ENCODE peak calls at places on chromosomes 2 and 18, in ten cellular contexts. F, D, Z, N, R, B, U, Y, O and I are unnamed samples.

GRCh38 chr2:227363756-227364155 is 15.3 kb downstream of the TM4SF20 start:
- DNase-seq in N (no peak), U (no peak), F (no peak), R (no peak), Z (no peak), O (no peak), Y (no peak), D (peak), B (no peak), I (peak)

GRCh38 chr18:32373995-32374394 is 96.7 kb downstream of the GAREM1 start:
- DNase-seq in B (no peak), O (no peak), N (no peak), D (no peak), U (peak), Z (peak), R (peak), Y (no peak), F (peak), I (no peak)

GRCh38 chr18:67961701-67962440 is 445.4 kb upstream of the DSEL start:
- DNase-seq in U (no peak), F (no peak), Y (no peak), D (no peak), B (no peak), R (no peak), N (no peak), O (no peak), Z (no peak), I (no peak)

GRCh38 chr2:234967874-234968208 is 16.0 kb downstream of the SH3BP4 start:
- DNase-seq in R (no peak), Z (no peak), D (no peak), U (peak), F (no peak), Y (no peak), B (no peak), O (no peak), N (no peak), I (no peak)

GRCh38 chr18:39414009-39414700 is 1848.6 kb upstream of the CELF4 start:
- DNase-seq in B (no peak), Z (no peak), R (peak), O (no peak), N (no peak), D (peak), Y (no peak), F (no peak), U (no peak), I (no peak)

GRCh38 chr2:88159955-88160415 is 10.2 kb upstream of the THNSL2 start:
- DNase-seq in Y (no peak), O (peak), F (peak), U (peak), R (peak), Z (peak), B (no peak), D (peak), N (peak), I (peak)

GRCh38 chr2:185825557-185825956 is 87.0 kb downstream of the FSIP2 start:
- DNase-seq in O (no peak), Z (no peak), N (no peak), U (no peak), B (no peak), Y (no peak), R (no peak), F (no peak), D (no peak), I (no peak)

GRCh38 chr2:231391981-231392380 is 3.5 kb upstream of the B3GNT7 start:
- DNase-seq in Y (no peak), R (no peak), O (no peak), Z (no peak), B (no peak), F (no peak), U (no peak), N (no peak), D (no peak), I (no peak)

GRCh38 chr2:55901322-55901721 is 22.3 kb downstream of the EFEMP1 start:
- DNase-seq in Y (no peak), N (no peak), R (peak), F (no peak), B (no peak), O (no peak), Z (no peak), D (peak), U (no peak), I (peak)

GRCh38 chr2:47195149-47195548 is 40.0 kb upstream of the STPG4 start:
- DNase-seq in U (no peak), B (no peak), Y (no peak), N (no peak), R (peak), D (peak), F (no peak), Z (no peak), O (peak), I (peak)

GRCh38 chr2:235609746-235610145 is 115.9 kb downstream of the AGAP1 start:
- DNase-seq in D (no peak), N (no peak), Y (no peak), R (no peak), U (no peak), Z (no peak), B (no peak), O (no peak), F (no peak), I (no peak)

GRCh38 chr2:37005118-37005868 is 39.0 kb upstream of the STRN start:
- DNase-seq in D (peak), O (no peak), N (no peak), F (no peak), Y (no peak), B (no peak), R (peak), Z (peak), U (no peak), I (peak)

GRCh38 chr2:121149384-121149783 is 135.6 kb downstream of the TFCP2L1 start:
- DNase-seq in U (no peak), Y (no peak), N (no peak), F (no peak), O (no peak), Z (no peak), D (no peak), R (no peak), B (no peak), I (no peak)

GRCh38 chr2:121502246-121502645 is 28.4 kb upstream of the RNU4ATAC start:
- DNase-seq in Y (no peak), U (no peak), N (no peak), R (no peak), F (no peak), D (no peak), B (no peak), O (no peak), Z (no peak), I (no peak)

GRCh38 chr2:1929962-1930361 is 185.6 kb upstream of the PXDN start:
- DNase-seq in U (no peak), F (no peak), Y (no peak), D (no peak), B (no peak), Z (no peak), N (no peak), O (no peak), R (no peak), I (no peak)

GRCh38 chr2:33304032-33304864 is 172.2 kb upstream of the RASGRP3 start:
- DNase-seq in U (no peak), N (no peak), D (no peak), Y (no peak), B (no peak), R (peak), F (no peak), Z (no peak), O (no peak), I (no peak)

GRCh38 chr2:42795871-42796301 is 3.5 kb upstream of the HAAO start:
- DNase-seq in O (peak), Z (peak), Y (no peak), B (peak), R (peak), D (no peak), F (no peak), U (no peak), N (no peak), I (no peak)

GRCh38 chr2:31086585-31086984 is 51.7 kb downstream of the GALNT14 start:
- DNase-seq in R (no peak), U (no peak), Y (no peak), Z (peak), F (no peak), O (no peak), B (no peak), N (no peak), D (no peak), I (no peak)

GRCh38 chr2:214591359-214591758 is 180.5 kb downstream of the VWC2L start:
- DNase-seq in D (peak), Y (no peak), N (no peak), Z (no peak), R (no peak), B (no peak), O (no peak), F (no peak), U (no peak), I (no peak)

GRCh38 chr2:227228061-227228667 is 63.7 kb downstream of the COL4A3 start:
- DNase-seq in N (peak), Z (no peak), F (peak), Y (peak), D (peak), R (no peak), B (no peak), U (peak), O (peak), I (no peak)

GRCh38 chr2:231276986-231277385 is 78.6 kb downstream of the ARMC9 start:
- DNase-seq in B (no peak), F (no peak), R (no peak), U (no peak), D (no peak), N (no peak), O (no peak), Y (no peak), Z (no peak), I (no peak)

GRCh38 chr2:237167934-237168333 is 82.2 kb downstream of the COPS8 start:
- DNase-seq in F (no peak), U (no peak), Z (no peak), O (no peak), R (no peak), D (no peak), Y (no peak), B (no peak), N (no peak), I (no peak)

GRCh38 chr2:208266641-208267335 is 733 bp downstream of the PIKFYVE start:
- DNase-seq in R (peak), D (no peak), F (no peak), N (no peak), B (no peak), O (no peak), Z (no peak), U (no peak), Y (no peak), I (peak)

GRCh38 chr2:208268553-208268952 is 2.5 kb downstream of the PIKFYVE start:
- DNase-seq in D (no peak), B (no peak), R (no peak), U (no peak), Z (no peak), N (no peak), O (no peak), F (no peak), Y (no peak), I (no peak)

GRCh38 chr2:208265807-208266640 is at the start of gene PIKFYVE:
- DNase-seq in B (peak), U (peak), Y (peak), N (peak), D (peak), R (peak), Z (peak), F (peak), O (peak), I (peak)

GRCh38 chr2:208265371-208265806 is 666 bp upstream of the PIKFYVE start:
- DNase-seq in D (no peak), N (no peak), Z (peak), Y (no peak), R (no peak), U (peak), O (no peak), F (peak), B (peak), I (no peak)

DNA sequence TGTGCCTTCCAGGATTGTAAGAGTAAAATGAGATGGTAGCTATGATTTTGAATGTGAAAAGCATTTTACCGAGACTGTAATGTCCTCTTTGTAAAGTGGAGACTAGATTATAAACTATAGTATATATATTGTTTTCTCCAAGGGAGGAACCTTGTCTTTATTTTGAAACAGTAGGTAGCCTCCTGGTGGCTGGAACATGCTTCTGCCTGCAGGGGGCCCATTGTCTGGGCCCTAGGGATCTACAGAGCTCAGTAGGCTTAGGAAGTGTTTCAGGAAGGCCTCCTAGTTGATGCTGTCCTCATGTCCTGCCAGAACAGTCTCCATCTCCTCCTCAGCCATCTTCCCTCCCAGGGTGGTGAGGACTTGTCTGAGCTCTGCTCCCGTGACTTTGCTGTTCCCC is 3.0 kb downstream of the PIKFYVE start:
- DNase-seq in R (no peak), Z (no peak), U (no peak), B (no peak), N (no peak), F (no peak), O (no peak), Y (no peak), D (peak), I (peak)
- TF ChIP-seq POLR2A in R (no peak), Z (no peak), U (no peak), B (no peak), N (no peak), F (no peak), O (no peak), Y (no peak), D (no peak), I (no peak)

DNA sequence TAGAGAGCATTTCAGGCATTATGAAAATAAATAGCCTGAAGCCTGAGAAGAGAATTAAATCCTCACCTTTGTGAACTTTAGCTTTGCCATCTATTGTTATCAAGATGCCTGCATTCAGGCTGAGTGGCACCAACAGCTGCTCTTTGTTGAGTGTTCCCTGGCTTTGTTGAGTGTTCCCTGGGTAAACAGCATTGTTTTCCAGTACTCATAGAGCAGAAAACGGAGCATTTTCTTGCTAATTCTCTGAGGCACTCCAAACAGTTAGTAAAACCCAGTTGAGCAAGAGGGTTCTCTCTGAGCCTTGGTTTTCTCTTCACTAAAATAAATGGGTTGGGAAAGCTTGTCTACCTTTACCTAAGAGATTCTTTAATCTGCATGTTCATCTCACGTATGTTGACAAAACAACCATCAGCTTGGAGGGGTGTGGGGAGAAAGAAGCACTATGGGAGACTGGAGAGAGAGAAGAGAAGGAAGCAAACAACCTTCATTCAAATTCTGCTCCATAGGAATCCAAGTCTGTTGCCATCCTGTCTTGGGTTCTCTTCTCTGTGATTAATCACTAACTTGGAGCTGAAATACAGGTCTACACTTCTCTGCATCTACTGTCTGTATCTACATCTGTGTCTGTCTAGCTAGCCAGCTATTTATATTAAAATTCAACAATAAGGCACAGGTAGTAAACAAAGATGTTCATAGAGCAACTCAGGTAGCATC is 567.0 kb upstream of the SOX11 start:
- DNase-seq in Z (no peak), N (no peak), R (no peak), D (no peak), U (no peak), O (no peak), Y (no peak), B (no peak), F (no peak), I (no peak)
- TF ChIP-seq POLR2A in Z (no peak), N (no peak), R (no peak), D (no peak), U (no peak), O (no peak), Y (no peak), B (no peak), F (no peak), I (no peak)

GRCh38 chr2:144331652-144332355 is 188.1 kb downstream of the ZEB2 start:
- DNase-seq in Y (no peak), N (no peak), F (peak), R (peak), B (peak), Z (peak), O (peak), U (no peak), D (no peak), I (peak)
- TF ChIP-seq POLR2A in Y (peak), N (no peak), F (no peak), R (no peak), B (peak), Z (no peak), O (no peak), U (peak), D (peak), I (peak)

GRCh38 chr2:74204436-74204835 is 6.0 kb downstream of the MTHFD2 start:
- DNase-seq in B (no peak), U (no peak), N (no peak), Y (no peak), O (no peak), R (no peak), Z (no peak), F (no peak), D (no peak), I (no peak)

GRCh38 chr2:74205586-74205985 is 7.2 kb downstream of the MTHFD2 start:
- DNase-seq in R (no peak), Y (no peak), U (peak), D (no peak), N (peak), B (no peak), O (peak), F (no peak), Z (peak), I (no peak)

GRCh38 chr2:74205113-74205512 is 6.7 kb downstream of the MTHFD2 start:
- DNase-seq in U (no peak), Z (no peak), N (no peak), R (no peak), O (no peak), Y (no peak), B (no peak), F (no peak), D (no peak), I (no peak)

GRCh38 chr2:74201596-74201995 is 3.2 kb downstream of the MTHFD2 start:
- DNase-seq in Z (no peak), U (no peak), B (no peak), D (no peak), R (no peak), F (no peak), Y (no peak), N (no peak), O (no peak), I (no peak)

GRCh38 chr2:74206180-74206688 is 7.8 kb downstream of the MTHFD2 start:
- DNase-seq in B (peak), D (no peak), Y (no peak), N (peak), F (no peak), R (peak), O (no peak), Z (peak), U (no peak), I (peak)
- TF ChIP-seq POLR2A in B (no peak), D (no peak), Y (no peak), N (no peak), F (no peak), R (no peak), O (no peak), Z (no peak), U (no peak), I (no peak)

DNA sequence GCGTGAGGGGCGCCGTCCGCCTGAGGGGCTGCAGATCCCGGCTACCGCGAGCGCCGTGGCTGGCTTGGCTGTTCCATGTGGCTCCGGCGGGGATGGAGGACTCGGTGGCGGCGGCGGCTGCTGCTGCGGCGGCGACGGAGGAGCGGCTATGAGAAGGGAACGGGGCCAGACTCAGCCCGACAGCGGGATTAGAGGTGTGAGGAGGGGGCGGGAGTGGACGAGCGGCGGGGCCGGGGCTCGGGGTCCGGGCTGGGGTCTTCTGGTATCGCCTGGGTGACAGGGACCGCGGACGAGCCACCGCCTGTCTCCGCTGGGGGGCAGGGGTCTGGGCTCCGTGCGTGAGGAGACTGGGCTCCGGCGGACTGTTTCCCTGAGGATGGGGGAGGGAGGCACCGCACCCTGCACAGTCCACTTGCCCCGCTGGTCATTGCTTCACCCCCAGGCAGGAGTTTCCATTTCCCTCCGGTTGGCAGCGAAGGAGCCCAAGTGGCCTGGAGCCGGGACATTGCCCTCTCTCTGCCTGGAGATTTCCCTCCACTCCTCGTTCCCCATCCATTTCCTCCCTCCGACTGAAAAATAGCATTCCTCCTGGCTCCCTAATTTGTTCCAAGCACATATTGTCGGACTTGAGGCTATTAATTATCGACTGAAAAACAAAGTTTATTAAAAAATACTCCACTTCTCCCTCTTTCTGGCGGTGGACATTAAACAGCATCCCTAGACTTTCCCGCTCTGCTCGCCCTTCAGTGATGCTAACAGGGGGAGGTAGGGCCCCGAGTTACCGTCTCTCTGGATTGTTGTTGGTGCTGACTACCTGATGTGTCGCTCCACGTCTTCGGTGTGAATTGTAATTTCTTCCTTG is 577 bp downstream of the EHBP1 start:
- DNase-seq in R (peak), Y (peak), Z (peak), B (no peak), F (peak), N (peak), O (peak), D (peak), U (peak), I (peak)
- TF ChIP-seq POLR2A in R (peak), Y (no peak), Z (no peak), B (no peak), F (peak), N (no peak), O (no peak), D (peak), U (no peak), I (no peak)

GRCh38 chr2:124318913-124319312 is 293.8 kb downstream of the CNTNAP5 start:
- DNase-seq in R (no peak), F (no peak), Z (no peak), U (no peak), B (no peak), D (no peak), Y (no peak), N (no peak), O (no peak), I (no peak)

GRCh38 chr2:124317628-124318027 is 292.5 kb downstream of the CNTNAP5 start:
- DNase-seq in N (no peak), Y (no peak), B (no peak), R (no peak), D (no peak), Z (no peak), U (no peak), F (no peak), O (no peak), I (no peak)

GRCh38 chr2:124316875-124317605 is 292.0 kb downstream of the CNTNAP5 start:
- DNase-seq in B (no peak), Z (no peak), R (no peak), F (no peak), N (no peak), U (no peak), Y (no peak), D (no peak), O (no peak), I (no peak)

GRCh38 chr2:124315221-124315880 is 290.3 kb downstream of the CNTNAP5 start:
- DNase-seq in D (no peak), N (no peak), B (no peak), F (no peak), Z (no peak), Y (no peak), U (no peak), R (no peak), O (no peak), I (no peak)

DNA sequence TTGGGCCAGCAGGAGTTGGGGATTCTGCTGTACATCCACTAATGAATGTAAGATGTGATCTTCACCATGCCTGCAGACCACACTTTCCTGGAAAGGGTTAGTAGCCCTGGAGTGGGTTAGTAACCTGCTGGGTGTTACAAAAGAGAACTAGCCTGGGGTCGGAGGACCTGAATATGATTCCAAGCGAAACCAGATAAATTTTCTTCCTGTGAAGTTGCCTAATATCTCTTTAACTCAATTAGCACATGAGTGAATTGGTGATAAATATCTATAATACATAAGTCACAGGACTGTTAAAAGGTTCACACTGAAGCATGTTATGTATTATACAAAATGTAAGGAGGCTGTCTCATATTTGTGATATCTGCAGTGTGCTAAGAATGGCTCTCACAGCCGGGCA is 291.0 kb downstream of the CNTNAP5 start:
- DNase-seq in F (no peak), R (no peak), D (no peak), Y (no peak), O (no peak), B (no peak), Z (no peak), U (no peak), N (no peak), I (no peak)
- TF ChIP-seq POLR2A in F (no peak), R (no peak), D (no peak), Y (no peak), O (no peak), B (no peak), Z (no peak), U (no peak), N (no peak), I (no peak)